ENCODE peak calls at places on chromosomes 12 and 14, in four cellular contexts. One of them, this sample, is unnamed.

GRCh38 chr12:19794116-19794515 is 354.8 kb downstream of the AEBP2 start:
- DNase-seq in Peyer's patch: no peak
- DNase-seq in fibroblast of lung: no peak
- DNase-seq in naive thymus-derived CD4-positive, alpha-beta T cell: no peak
- DNase-seq in this sample: no peak

GRCh38 chr14:34297786-34298520 is 164.1 kb downstream of the SPTSSA start:
- DNase-seq in fibroblast of lung: peak; percentile 14
- DNase-seq in naive thymus-derived CD4-positive, alpha-beta T cell: no peak
- DNase-seq in Peyer's patch: no peak
- DNase-seq in this sample: no peak

GRCh38 chr14:99862111-99862510 is 68.9 kb downstream of the EML1 start:
- DNase-seq in fibroblast of lung: no peak
- DNase-seq in Peyer's patch: no peak
- DNase-seq in naive thymus-derived CD4-positive, alpha-beta T cell: no peak
- DNase-seq in this sample: no peak

GRCh38 chr12:122080149-122081107 is 1.9 kb downstream of the MLXIP start:
- DNase-seq in Peyer's patch: peak; percentile 57
- DNase-seq in fibroblast of lung: peak; percentile 87
- DNase-seq in naive thymus-derived CD4-positive, alpha-beta T cell: no peak
- DNase-seq in this sample: peak; percentile 85

GRCh38 chr12:122835693-122836026 is 403 bp downstream of the HIP1R start:
- DNase-seq in fibroblast of lung: no peak
- DNase-seq in Peyer's patch: peak; percentile 69
- DNase-seq in naive thymus-derived CD4-positive, alpha-beta T cell: no peak
- DNase-seq in this sample: no peak

GRCh38 chr12:51227962-51228361 is 10.1 kb upstream of the POU6F1 start:
- DNase-seq in naive thymus-derived CD4-positive, alpha-beta T cell: no peak
- DNase-seq in Peyer's patch: no peak
- DNase-seq in fibroblast of lung: no peak
- DNase-seq in this sample: no peak

GRCh38 chr14:99968156-99968920 is 96.9 kb upstream of the EVL start:
- DNase-seq in Peyer's patch: no peak
- DNase-seq in fibroblast of lung: peak; percentile 74
- DNase-seq in naive thymus-derived CD4-positive, alpha-beta T cell: no peak
- DNase-seq in this sample: no peak

GRCh38 chr12:645563-646071 is 17.6 kb downstream of the NINJ2 start:
- DNase-seq in fibroblast of lung: peak; percentile 63
- DNase-seq in Peyer's patch: no peak
- DNase-seq in naive thymus-derived CD4-positive, alpha-beta T cell: no peak
- DNase-seq in this sample: no peak

GRCh38 chr14:22973217-22974032 is 8.9 kb downstream of the AJUBA start:
- DNase-seq in fibroblast of lung: peak; percentile 78
- DNase-seq in Peyer's patch: no peak
- DNase-seq in naive thymus-derived CD4-positive, alpha-beta T cell: no peak
- DNase-seq in this sample: no peak

GRCh38 chr14:68790656-68791077 is 2.2 kb downstream of the ZFP36L1 start:
- DNase-seq in naive thymus-derived CD4-positive, alpha-beta T cell: no peak
- DNase-seq in Peyer's patch: no peak
- DNase-seq in fibroblast of lung: no peak
- DNase-seq in this sample: peak; percentile 20

GRCh38 chr12:62191747-62192485 is 68.3 kb upstream of the USP15 start:
- DNase-seq in Peyer's patch: peak; percentile 47
- DNase-seq in naive thymus-derived CD4-positive, alpha-beta T cell: peak; percentile 7
- DNase-seq in fibroblast of lung: peak; percentile 43
- DNase-seq in this sample: peak; percentile 37

GRCh38 chr14:68793734-68794129 is 865 bp upstream of the ZFP36L1 start:
- DNase-seq in naive thymus-derived CD4-positive, alpha-beta T cell: no peak
- DNase-seq in fibroblast of lung: no peak
- DNase-seq in Peyer's patch: no peak
- DNase-seq in this sample: no peak

GRCh38 chr12:94621662-94622359 is 28.5 kb downstream of the TMCC3 start:
- DNase-seq in fibroblast of lung: peak; percentile 58
- DNase-seq in Peyer's patch: no peak
- DNase-seq in naive thymus-derived CD4-positive, alpha-beta T cell: no peak
- DNase-seq in this sample: peak; percentile 80

GRCh38 chr12:118404876-118405521 is 28.6 kb downstream of the SUDS3 start:
- DNase-seq in naive thymus-derived CD4-positive, alpha-beta T cell: no peak
- DNase-seq in fibroblast of lung: peak; percentile 71
- DNase-seq in Peyer's patch: no peak
- DNase-seq in this sample: no peak

GRCh38 chr14:93731753-93732152 is 56.5 kb downstream of the PRIMA1 start:
- DNase-seq in Peyer's patch: no peak
- DNase-seq in naive thymus-derived CD4-positive, alpha-beta T cell: no peak
- DNase-seq in fibroblast of lung: no peak
- DNase-seq in this sample: no peak

GRCh38 chr14:64438181-64438839 is 27.0 kb upstream of the AKAP5 start:
- DNase-seq in naive thymus-derived CD4-positive, alpha-beta T cell: no peak
- DNase-seq in fibroblast of lung: peak; percentile 76
- DNase-seq in Peyer's patch: no peak
- DNase-seq in this sample: no peak

GRCh38 chr14:25150401-25150800 is 100.5 kb upstream of the STXBP6 start:
- DNase-seq in naive thymus-derived CD4-positive, alpha-beta T cell: no peak
- DNase-seq in fibroblast of lung: peak; percentile 6
- DNase-seq in Peyer's patch: no peak
- DNase-seq in this sample: no peak

GRCh38 chr12:91902860-91903683 is 242.6 kb downstream of the BTG1 start:
- DNase-seq in naive thymus-derived CD4-positive, alpha-beta T cell: no peak
- DNase-seq in Peyer's patch: no peak
- DNase-seq in fibroblast of lung: peak; percentile 24
- DNase-seq in this sample: no peak

GRCh38 chr12:118541071-118541470 is 164.7 kb downstream of the SUDS3 start:
- DNase-seq in Peyer's patch: no peak
- DNase-seq in naive thymus-derived CD4-positive, alpha-beta T cell: no peak
- DNase-seq in fibroblast of lung: no peak
- DNase-seq in this sample: no peak

GRCh38 chr12:570949-571794 is 92.1 kb downstream of the NINJ2 start:
- DNase-seq in fibroblast of lung: peak; percentile 87
- DNase-seq in Peyer's patch: peak; percentile 84
- DNase-seq in naive thymus-derived CD4-positive, alpha-beta T cell: no peak
- DNase-seq in this sample: peak; percentile 86

GRCh38 chr12:59149995-59150642 is 229.8 kb upstream of the LRIG3 start:
- DNase-seq in Peyer's patch: no peak
- DNase-seq in naive thymus-derived CD4-positive, alpha-beta T cell: no peak
- DNase-seq in fibroblast of lung: peak; percentile 90
- DNase-seq in this sample: no peak

GRCh38 chr14:92729632-92730358 is 18.6 kb downstream of the LGMN start:
- DNase-seq in Peyer's patch: no peak
- DNase-seq in fibroblast of lung: peak; percentile 93
- DNase-seq in naive thymus-derived CD4-positive, alpha-beta T cell: no peak
- DNase-seq in this sample: no peak

GRCh38 chr14:88411039-88411438 is 25.6 kb downstream of the SPATA7 start:
- DNase-seq in Peyer's patch: no peak
- DNase-seq in naive thymus-derived CD4-positive, alpha-beta T cell: no peak
- DNase-seq in fibroblast of lung: no peak
- DNase-seq in this sample: no peak

GRCh38 chr12:109627633-109628032 is 54.0 kb downstream of the MVK start:
- DNase-seq in Peyer's patch: no peak
- DNase-seq in fibroblast of lung: no peak
- DNase-seq in naive thymus-derived CD4-positive, alpha-beta T cell: no peak
- DNase-seq in this sample: no peak
- H3K9me3 ChIP-seq in Peyer's patch: no peaks in the 10 kb centered on the region
- H3K9me3 ChIP-seq in fibroblast of lung: no peaks in the 10 kb centered on the region
- H3K9me3 ChIP-seq in naive thymus-derived CD4-positive, alpha-beta T cell: no peaks in the 10 kb centered on the region
- H3K9me3 ChIP-seq in this sample: no peaks in the 10 kb centered on the region

GRCh38 chr12:34301251-34302130 is 279.2 kb downstream of the ALG10 start:
- DNase-seq in fibroblast of lung: no peak
- DNase-seq in Peyer's patch: no peak
- DNase-seq in naive thymus-derived CD4-positive, alpha-beta T cell: no peak
- DNase-seq in this sample: peak; percentile 28
- H3K9me3 ChIP-seq in fibroblast of lung: no peaks in the 10 kb centered on the region
- H3K9me3 ChIP-seq in Peyer's patch: peaks cover 5% of the 10 kb centered on the region
- H3K9me3 ChIP-seq in naive thymus-derived CD4-positive, alpha-beta T cell: no peaks in the 10 kb centered on the region
- H3K9me3 ChIP-seq in this sample: no peaks in the 10 kb centered on the region

DNA sequence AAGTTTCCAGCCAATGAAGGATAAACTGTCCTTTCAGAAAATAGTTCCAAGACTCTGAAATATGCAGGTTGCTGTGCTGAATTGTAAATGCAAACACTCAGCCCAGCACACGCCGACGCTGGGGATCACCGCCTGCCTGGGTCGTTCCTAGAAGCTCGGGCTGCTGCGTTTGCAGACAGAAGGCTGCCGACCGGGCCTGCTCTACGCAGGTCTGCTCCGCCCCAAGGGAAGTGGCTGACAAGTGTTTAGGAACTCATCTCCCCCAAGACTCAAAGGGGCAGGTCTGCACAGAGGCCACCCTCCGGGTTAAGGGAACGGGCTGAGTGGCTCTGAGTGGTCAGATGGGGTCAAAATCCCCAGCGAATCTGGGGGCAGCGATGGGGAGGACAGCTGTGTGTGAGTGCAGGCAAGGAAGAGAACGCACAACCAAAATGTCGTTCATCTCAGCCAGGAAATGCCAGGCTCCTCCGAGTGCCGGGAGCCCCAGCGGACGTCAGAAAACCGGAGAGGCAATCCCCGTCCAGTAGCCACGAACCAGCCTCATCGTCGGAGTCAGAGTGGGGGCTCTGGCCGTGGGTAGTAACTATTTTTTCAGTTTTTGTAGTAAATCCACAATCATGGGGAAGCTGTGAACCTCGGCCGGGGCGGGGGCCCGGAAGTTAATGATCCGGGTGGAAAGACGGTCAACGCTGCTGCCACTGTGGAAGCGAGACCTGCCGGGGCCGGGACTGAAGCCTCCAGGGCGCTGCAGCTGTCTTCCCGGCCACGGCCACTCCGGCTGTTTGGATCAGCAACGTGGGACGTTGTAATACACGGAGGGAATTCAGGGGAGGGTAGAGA is 6.0 kb downstream of the GALNT9 start:
- DNase-seq in naive thymus-derived CD4-positive, alpha-beta T cell: no peak
- DNase-seq in fibroblast of lung: no peak
- DNase-seq in Peyer's patch: no peak
- DNase-seq in this sample: no peak
- H3K9me3 ChIP-seq in naive thymus-derived CD4-positive, alpha-beta T cell: no peaks in the 10 kb centered on the region
- H3K9me3 ChIP-seq in fibroblast of lung: no peaks in the 10 kb centered on the region
- H3K9me3 ChIP-seq in Peyer's patch: no peaks in the 10 kb centered on the region
- H3K9me3 ChIP-seq in this sample: no peaks in the 10 kb centered on the region

DNA sequence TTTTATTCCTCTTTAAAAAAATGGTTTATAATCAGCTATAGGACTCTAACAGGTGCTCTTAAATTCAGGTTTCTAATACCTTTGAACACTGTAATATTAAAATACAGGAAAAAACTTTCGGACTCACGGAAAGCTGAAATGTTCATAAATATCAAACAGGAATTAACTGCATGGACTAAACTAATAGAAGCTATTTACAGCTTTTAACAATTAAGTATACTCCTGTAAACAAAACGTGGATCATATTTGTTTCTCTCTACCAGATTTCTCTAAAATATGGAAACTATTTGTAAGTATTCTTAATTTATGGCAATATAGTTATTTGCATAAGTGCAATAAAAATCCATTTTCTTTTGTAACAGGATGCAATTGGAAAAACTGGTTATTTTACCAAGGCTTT is 108.9 kb upstream of the RESF1 start:
- DNase-seq in fibroblast of lung: peak; percentile 8
- DNase-seq in Peyer's patch: no peak
- DNase-seq in naive thymus-derived CD4-positive, alpha-beta T cell: no peak
- DNase-seq in this sample: no peak
- H3K9me3 ChIP-seq in fibroblast of lung: no peaks in the 10 kb centered on the region
- H3K9me3 ChIP-seq in Peyer's patch: peaks cover 22% of the 10 kb centered on the region
- H3K9me3 ChIP-seq in naive thymus-derived CD4-positive, alpha-beta T cell: no peaks in the 10 kb centered on the region
- H3K9me3 ChIP-seq in this sample: peaks cover 12% of the 10 kb centered on the region

GRCh38 chr14:36941783-36942521 is 230.5 kb downstream of the SLC25A21 start:
- DNase-seq in fibroblast of lung: peak; percentile 69
- DNase-seq in naive thymus-derived CD4-positive, alpha-beta T cell: no peak
- DNase-seq in Peyer's patch: peak; percentile 76
- DNase-seq in this sample: no peak
- H3K9me3 ChIP-seq in fibroblast of lung: no peaks in the 10 kb centered on the region
- H3K9me3 ChIP-seq in naive thymus-derived CD4-positive, alpha-beta T cell: no peaks in the 10 kb centered on the region
- H3K9me3 ChIP-seq in Peyer's patch: no peaks in the 10 kb centered on the region
- H3K9me3 ChIP-seq in this sample: no peaks in the 10 kb centered on the region

GRCh38 chr12:133073836-133074235 is 6.9 kb upstream of the ZNF140 start:
- DNase-seq in Peyer's patch: no peak
- DNase-seq in fibroblast of lung: no peak
- DNase-seq in naive thymus-derived CD4-positive, alpha-beta T cell: no peak
- DNase-seq in this sample: no peak
- H3K9me3 ChIP-seq in Peyer's patch: peaks cover 67% of the 10 kb centered on the region
- H3K9me3 ChIP-seq in fibroblast of lung: no peaks in the 10 kb centered on the region
- H3K9me3 ChIP-seq in naive thymus-derived CD4-positive, alpha-beta T cell: no peaks in the 10 kb centered on the region
- H3K9me3 ChIP-seq in this sample: peaks cover 20% of the 10 kb centered on the region

GRCh38 chr12:131024721-131025120 is 71.0 kb downstream of the ADGRD1 start:
- DNase-seq in Peyer's patch: no peak
- DNase-seq in fibroblast of lung: no peak
- DNase-seq in naive thymus-derived CD4-positive, alpha-beta T cell: no peak
- DNase-seq in this sample: no peak

GRCh38 chr12:131021142-131021541 is 67.4 kb downstream of the ADGRD1 start:
- DNase-seq in Peyer's patch: no peak
- DNase-seq in naive thymus-derived CD4-positive, alpha-beta T cell: no peak
- DNase-seq in fibroblast of lung: no peak
- DNase-seq in this sample: no peak

GRCh38 chr12:131025234-131025633 is 71.5 kb downstream of the ADGRD1 start:
- DNase-seq in naive thymus-derived CD4-positive, alpha-beta T cell: no peak
- DNase-seq in Peyer's patch: no peak
- DNase-seq in fibroblast of lung: no peak
- DNase-seq in this sample: no peak

GRCh38 chr12:131025939-131026702 is 72.4 kb downstream of the ADGRD1 start:
- DNase-seq in naive thymus-derived CD4-positive, alpha-beta T cell: no peak
- DNase-seq in fibroblast of lung: no peak
- DNase-seq in Peyer's patch: no peak
- DNase-seq in this sample: no peak

GRCh38 chr12:131024026-131024425 is 70.3 kb downstream of the ADGRD1 start:
- DNase-seq in naive thymus-derived CD4-positive, alpha-beta T cell: no peak
- DNase-seq in fibroblast of lung: no peak
- DNase-seq in Peyer's patch: no peak
- DNase-seq in this sample: no peak
- H3K9me3 ChIP-seq in naive thymus-derived CD4-positive, alpha-beta T cell: no peaks in the 10 kb centered on the region
- H3K9me3 ChIP-seq in fibroblast of lung: no peaks in the 10 kb centered on the region
- H3K9me3 ChIP-seq in Peyer's patch: no peaks in the 10 kb centered on the region
- H3K9me3 ChIP-seq in this sample: no peaks in the 10 kb centered on the region

DNA sequence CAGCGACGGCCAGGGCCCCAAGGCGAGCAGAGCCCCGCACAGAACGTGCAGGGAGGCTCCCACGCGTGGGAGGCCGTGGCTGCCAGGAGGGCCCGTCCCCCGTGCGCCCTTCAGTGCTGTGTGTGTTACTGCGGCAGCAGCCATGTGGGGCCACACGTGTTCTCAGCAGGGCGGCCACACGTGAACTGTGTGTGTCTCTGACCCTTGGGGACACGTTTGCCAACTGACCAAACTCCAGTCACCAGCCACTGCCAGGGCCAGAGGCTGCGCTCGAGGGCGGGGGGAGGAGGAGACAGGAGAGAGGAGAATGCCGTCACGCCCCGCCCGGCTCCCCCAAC is 57.7 kb downstream of the GALNT9 start:
- DNase-seq in fibroblast of lung: no peak
- DNase-seq in naive thymus-derived CD4-positive, alpha-beta T cell: no peak
- DNase-seq in Peyer's patch: no peak
- DNase-seq in this sample: no peak
- H3K9me3 ChIP-seq in fibroblast of lung: peaks cover 3% of the 10 kb centered on the region
- H3K9me3 ChIP-seq in naive thymus-derived CD4-positive, alpha-beta T cell: no peaks in the 10 kb centered on the region
- H3K9me3 ChIP-seq in Peyer's patch: no peaks in the 10 kb centered on the region
- H3K9me3 ChIP-seq in this sample: no peaks in the 10 kb centered on the region

GRCh38 chr12:34300376-34301250 is 278.3 kb downstream of the ALG10 start:
- DNase-seq in fibroblast of lung: no peak
- DNase-seq in Peyer's patch: no peak
- DNase-seq in naive thymus-derived CD4-positive, alpha-beta T cell: no peak
- DNase-seq in this sample: peak; percentile 45
- H3K9me3 ChIP-seq in fibroblast of lung: no peaks in the 10 kb centered on the region
- H3K9me3 ChIP-seq in Peyer's patch: peaks cover 5% of the 10 kb centered on the region
- H3K9me3 ChIP-seq in naive thymus-derived CD4-positive, alpha-beta T cell: no peaks in the 10 kb centered on the region
- H3K9me3 ChIP-seq in this sample: no peaks in the 10 kb centered on the region

GRCh38 chr12:32197421-32197820 is 90.8 kb downstream of the BICD1 start:
- DNase-seq in naive thymus-derived CD4-positive, alpha-beta T cell: no peak
- DNase-seq in Peyer's patch: no peak
- DNase-seq in fibroblast of lung: no peak
- DNase-seq in this sample: no peak
- H3K9me3 ChIP-seq in naive thymus-derived CD4-positive, alpha-beta T cell: no peaks in the 10 kb centered on the region
- H3K9me3 ChIP-seq in Peyer's patch: no peaks in the 10 kb centered on the region
- H3K9me3 ChIP-seq in fibroblast of lung: no peaks in the 10 kb centered on the region
- H3K9me3 ChIP-seq in this sample: peaks cover 6% of the 10 kb centered on the region